ENCODE peak calls at places on chromosomes 5 and 9, in nine cellular contexts. O, U, Z, F, P, D, L, M and Q are unnamed samples.

GRCh38 chr5:67235399-67236110 is 39.0 kb upstream of the CD180 start:
- DNase-seq in Z (no peak), M (no peak), O (no peak), D (no peak), F (no peak), L (no peak), U (no peak), P (no peak), Q (no peak)

GRCh38 chr5:76852716-76853115 is 2.9 kb downstream of the S100Z start:
- DNase-seq in M (no peak), U (no peak), Z (no peak), O (no peak), L (no peak), P (no peak), D (no peak), F (no peak), Q (no peak)

GRCh38 chr9:18390393-18390792 is 83.6 kb upstream of the ADAMTSL1 start:
- DNase-seq in P (no peak), Z (no peak), L (no peak), O (no peak), U (no peak), D (no peak), M (peak; percentile 23), F (no peak), Q (no peak)

GRCh38 chr5:54517174-54517511 is 416 bp upstream of the SNX18 start:
- DNase-seq in Z (no peak), L (no peak), P (no peak), U (no peak), F (no peak), D (no peak), O (no peak), M (no peak), Q (no peak)

GRCh38 chr9:113349434-113350337 is at the start of gene BSPRY:
- DNase-seq in F (no peak), D (peak; percentile 66), P (no peak), U (peak; percentile 60), L (no peak), Z (no peak), M (peak; percentile 77), O (peak; percentile 53), Q (no peak)

GRCh38 chr5:122498163-122498562 is 186.1 kb downstream of the SNCAIP start:
- DNase-seq in L (no peak), M (peak; percentile 56), O (no peak), D (no peak), P (no peak), F (no peak), Z (no peak), U (peak; percentile 76), Q (no peak)

GRCh38 chr9:80492221-80492620 is 920.5 kb downstream of the TLE4 start:
- DNase-seq in Z (no peak), L (peak; percentile 27), U (no peak), O (peak; percentile 59), M (peak; percentile 8), F (no peak), D (peak; percentile 67), P (no peak), Q (peak; percentile 41)

GRCh38 chr9:92328225-92328624 is 2.5 kb downstream of the CENPP start:
- DNase-seq in O (no peak), P (no peak), L (no peak), F (no peak), Z (no peak), D (no peak), U (no peak), M (peak; percentile 57), Q (no peak)

GRCh38 chr5:179344301-179345178 is 721 bp downstream of the ADAMTS2 start:
- DNase-seq in L (no peak), Z (no peak), F (no peak), O (peak; percentile 32), U (no peak), P (no peak), D (no peak), M (peak; percentile 33), Q (no peak)

GRCh38 chr9:79736051-79736450 is 164.3 kb downstream of the TLE4 start:
- DNase-seq in F (no peak), U (no peak), O (no peak), Z (no peak), L (no peak), M (no peak), P (no peak), D (no peak), Q (no peak)

GRCh38 chr5:10729320-10730133 is 31.5 kb downstream of the DAP start:
- DNase-seq in Z (no peak), O (no peak), P (no peak), D (no peak), L (no peak), F (no peak), U (no peak), M (no peak), Q (peak; percentile 43)

GRCh38 chr5:34674226-34674625 is 18.1 kb downstream of the RAI14 start:
- DNase-seq in P (no peak), O (no peak), M (no peak), Z (no peak), L (no peak), F (no peak), D (no peak), U (no peak), Q (no peak)

GRCh38 chr9:137273095-137273490 is 4.4 kb upstream of the TOR4A start:
- DNase-seq in P (no peak), M (no peak), L (no peak), U (peak; percentile 47), D (no peak), Z (no peak), F (no peak), O (no peak), Q (no peak)

GRCh38 chr5:87211676-87212075 is 56.0 kb upstream of the RASA1 start:
- DNase-seq in M (no peak), D (no peak), O (no peak), Z (no peak), P (no peak), U (no peak), L (no peak), F (no peak), Q (no peak)

GRCh38 chr5:59212596-59212995 is 629.7 kb downstream of the RAB3C start:
- DNase-seq in Z (no peak), L (no peak), U (no peak), F (no peak), D (no peak), O (no peak), P (no peak), M (no peak), Q (no peak)

GRCh38 chr9:84710701-84711397 is 41.3 kb downstream of the NTRK2 start:
- DNase-seq in F (no peak), L (no peak), D (no peak), O (no peak), U (no peak), M (no peak), Z (no peak), P (no peak), Q (peak; percentile 25)

GRCh38 chr9:130382086-130382485 is 62.7 kb upstream of the ASS1 start:
- DNase-seq in P (no peak), F (no peak), Z (no peak), D (no peak), M (no peak), L (no peak), U (peak; percentile 56), O (no peak), Q (no peak)

GRCh38 chr9:137965177-137965795 is 87.7 kb downstream of the CACNA1B start:
- DNase-seq in M (no peak), L (no peak), O (peak; percentile 20), Z (no peak), U (no peak), F (peak; percentile 18), D (peak; percentile 17), P (no peak), Q (no peak)

GRCh38 chr9:38039090-38039906 is 29.7 kb downstream of the SHB start:
- DNase-seq in F (no peak), O (no peak), Z (no peak), U (no peak), D (no peak), P (no peak), M (no peak), L (no peak), Q (no peak)
- H3K4me1 ChIP-seq in F (no peaks in the 10 kb centered on the region), O (peaks cover 67% of the 10 kb centered on the region), Z (no peaks in the 10 kb centered on the region), U (no peaks in the 10 kb centered on the region), D (peaks cover 48% of the 10 kb centered on the region), P (no peaks in the 10 kb centered on the region), M (peaks cover 22% of the 10 kb centered on the region), L (peaks cover 69% of the 10 kb centered on the region), Q (peaks cover 87% of the 10 kb centered on the region)

GRCh38 chr9:127543221-127543620 is 68.9 kb upstream of the STXBP1 start:
- DNase-seq in O (no peak), U (no peak), P (no peak), L (no peak), D (no peak), F (no peak), M (no peak), Z (no peak), Q (no peak)

GRCh38 chr9:127539982-127540663 is 72.0 kb upstream of the STXBP1 start:
- DNase-seq in M (no peak), P (no peak), Z (no peak), U (no peak), D (peak; percentile 78), O (no peak), L (no peak), F (no peak), Q (no peak)

GRCh38 chr9:127541176-127541575 is 70.9 kb upstream of the STXBP1 start:
- DNase-seq in P (no peak), Z (no peak), M (no peak), L (no peak), O (no peak), U (no peak), D (no peak), F (no peak), Q (no peak)

GRCh38 chr9:127540664-127541041 is 71.4 kb upstream of the STXBP1 start:
- DNase-seq in M (no peak), D (peak; percentile 71), O (peak; percentile 79), L (no peak), Z (no peak), F (no peak), U (peak; percentile 66), P (no peak), Q (no peak)

DNA sequence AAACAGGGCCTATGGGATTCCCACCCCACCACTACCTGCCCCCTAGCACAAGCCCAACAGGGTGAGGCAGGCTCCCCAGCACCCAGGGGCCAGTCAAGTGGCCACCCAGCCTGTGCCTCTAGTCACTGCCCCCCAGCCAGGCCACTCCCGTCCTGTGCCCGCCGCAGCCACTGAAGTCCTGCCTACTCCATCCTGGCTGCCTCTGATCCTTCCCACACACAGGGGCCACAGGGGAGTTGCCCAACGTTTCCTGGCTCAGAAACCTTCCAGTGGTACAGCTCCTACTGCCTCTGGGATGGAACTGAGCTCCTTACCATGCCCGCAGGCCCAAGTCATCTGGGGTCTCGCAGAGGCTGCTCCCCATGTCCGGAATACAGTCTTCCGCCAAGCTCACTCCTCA is 70.2 kb upstream of the STXBP1 start:
- DNase-seq in O (no peak), F (peak; percentile 94), D (no peak), P (no peak), M (no peak), U (no peak), Z (no peak), L (no peak), Q (peak; percentile 45)
- H3K4me1 ChIP-seq in O (peaks cover 100% of the 10 kb centered on the region), F (peaks cover 29% of the 10 kb centered on the region), D (peaks cover 90% of the 10 kb centered on the region), P (no peaks in the 10 kb centered on the region), M (peaks cover 45% of the 10 kb centered on the region), U (no peaks in the 10 kb centered on the region), Z (no peaks in the 10 kb centered on the region), L (peaks cover 83% of the 10 kb centered on the region), Q (peaks cover 95% of the 10 kb centered on the region)

GRCh38 chr9:128101231-128101641 is 26.3 kb downstream of the PTGES2 start:
- DNase-seq in M (peak; percentile 17), F (no peak), P (no peak), D (no peak), U (no peak), L (no peak), O (peak; percentile 31), Z (no peak), Q (no peak)
- H3K4me1 ChIP-seq in M (peaks cover 45% of the 10 kb centered on the region), F (no peaks in the 10 kb centered on the region), P (peaks cover 34% of the 10 kb centered on the region), D (peaks cover 83% of the 10 kb centered on the region), U (peaks cover 5% of the 10 kb centered on the region), L (peaks cover 46% of the 10 kb centered on the region), O (peaks cover 78% of the 10 kb centered on the region), Z (peaks cover 68% of the 10 kb centered on the region), Q (peaks cover 73% of the 10 kb centered on the region)

GRCh38 chr5:125372694-125373621 is 626.5 kb upstream of the ZNF608 start:
- DNase-seq in D (no peak), F (no peak), L (no peak), Z (no peak), P (no peak), U (peak; percentile 38), M (peak; percentile 7), O (no peak), Q (no peak)
- H3K4me1 ChIP-seq in D (no peaks in the 10 kb centered on the region), F (no peaks in the 10 kb centered on the region), L (no peaks in the 10 kb centered on the region), Z (no peaks in the 10 kb centered on the region), P (no peaks in the 10 kb centered on the region), U (peaks cover 10% of the 10 kb centered on the region), M (no peaks in the 10 kb centered on the region), O (no peaks in the 10 kb centered on the region), Q (no peaks in the 10 kb centered on the region)